ENCODE peak calls at places on chromosomes 16 and 17, in six cellular contexts. One of them, this sample, is unnamed.
A peak's percentile ranks its signal among the peaks of the same experiment; 100 is the strongest.

GRCh38 chr17:55442953-55443683 is 21.5 kb upstream of the MMD start:
- DNase-seq in uterus: no peak
- DNase-seq in tibial nerve: no peak
- DNase-seq in sigmoid colon: peak; percentile 77
- DNase-seq in stomach: no peak
- DNase-seq in heart left ventricle: no peak
- DNase-seq in this sample: no peak

GRCh38 chr17:56598471-56598870 is 5.0 kb downstream of the NOG start:
- DNase-seq in stomach: no peak
- DNase-seq in sigmoid colon: no peak
- DNase-seq in uterus: no peak
- DNase-seq in tibial nerve: no peak
- DNase-seq in heart left ventricle: no peak
- DNase-seq in this sample: no peak

GRCh38 chr16:81873843-81874752 is 95.0 kb downstream of the PLCG2 start:
- DNase-seq in uterus: peak; percentile 28
- DNase-seq in sigmoid colon: no peak
- DNase-seq in heart left ventricle: peak; percentile 37
- DNase-seq in stomach: peak; percentile 67
- DNase-seq in tibial nerve: peak; percentile 23
- DNase-seq in this sample: peak; percentile 51

GRCh38 chr16:13940397-13940933 is 20.5 kb downstream of the ERCC4 start:
- DNase-seq in stomach: no peak
- DNase-seq in tibial nerve: no peak
- DNase-seq in sigmoid colon: no peak
- DNase-seq in uterus: no peak
- DNase-seq in heart left ventricle: no peak
- DNase-seq in this sample: no peak

GRCh38 chr16:86509759-86510464 is 415 bp upstream of the FOXF1 start:
- DNase-seq in heart left ventricle: no peak
- DNase-seq in uterus: peak; percentile 54
- DNase-seq in sigmoid colon: peak; percentile 98
- DNase-seq in tibial nerve: no peak
- DNase-seq in stomach: peak; percentile 46
- DNase-seq in this sample: peak; percentile 73

GRCh38 chr17:8794636-8795035 is 4.5 kb downstream of the MFSD6L start:
- DNase-seq in stomach: no peak
- DNase-seq in sigmoid colon: no peak
- DNase-seq in uterus: no peak
- DNase-seq in tibial nerve: no peak
- DNase-seq in heart left ventricle: no peak
- DNase-seq in this sample: no peak

GRCh38 chr16:80107900-80108299 is 432.9 kb upstream of the DYNLRB2 start:
- DNase-seq in stomach: no peak
- DNase-seq in sigmoid colon: no peak
- DNase-seq in heart left ventricle: no peak
- DNase-seq in tibial nerve: no peak
- DNase-seq in uterus: no peak
- DNase-seq in this sample: no peak

GRCh38 chr17:41738077-41738800 is 3.8 kb upstream of the HAP1 start:
- DNase-seq in stomach: peak; percentile 90
- DNase-seq in heart left ventricle: peak; percentile 75
- DNase-seq in tibial nerve: peak; percentile 74
- DNase-seq in uterus: peak; percentile 87
- DNase-seq in sigmoid colon: peak; percentile 88
- DNase-seq in this sample: peak; percentile 87

GRCh38 chr16:27408602-27409031 is 6.6 kb downstream of the IL21R start:
- DNase-seq in sigmoid colon: no peak
- DNase-seq in stomach: no peak
- DNase-seq in heart left ventricle: no peak
- DNase-seq in uterus: no peak
- DNase-seq in tibial nerve: no peak
- DNase-seq in this sample: no peak

GRCh38 chr17:35766903-35767510 is 6.3 kb downstream of the C17orf50 start:
- DNase-seq in heart left ventricle: no peak
- DNase-seq in stomach: peak; percentile 59
- DNase-seq in sigmoid colon: no peak
- DNase-seq in tibial nerve: no peak
- DNase-seq in uterus: no peak
- DNase-seq in this sample: no peak

GRCh38 chr17:58918072-58918471 is 162.4 kb downstream of the PPM1E start:
- DNase-seq in tibial nerve: no peak
- DNase-seq in heart left ventricle: no peak
- DNase-seq in stomach: no peak
- DNase-seq in uterus: no peak
- DNase-seq in sigmoid colon: no peak
- DNase-seq in this sample: no peak

GRCh38 chr17:929547-929946 is 50.0 kb downstream of the NXN start:
- DNase-seq in uterus: no peak
- DNase-seq in tibial nerve: no peak
- DNase-seq in sigmoid colon: no peak
- DNase-seq in heart left ventricle: no peak
- DNase-seq in stomach: no peak
- DNase-seq in this sample: no peak

GRCh38 chr17:4967539-4968165 is at the start of gene SPAG7:
- DNase-seq in sigmoid colon: peak; percentile 98
- DNase-seq in heart left ventricle: peak; percentile 95
- DNase-seq in tibial nerve: peak; percentile 89
- DNase-seq in stomach: peak; percentile 96
- DNase-seq in uterus: peak; percentile 97
- DNase-seq in this sample: peak; percentile 96
- TF ChIP-seq POLR2A in sigmoid colon: peak; percentile 46
- TF ChIP-seq POLR2A in heart left ventricle: no peak
- TF ChIP-seq POLR2A in tibial nerve: peak; percentile 66
- TF ChIP-seq POLR2A in stomach: no peak
- TF ChIP-seq POLR2A in uterus: peak; percentile 87
- TF ChIP-seq POLR2A in this sample: peak; percentile 79

GRCh38 chr17:37019745-37020129 is 71.0 kb downstream of the AATF start:
- DNase-seq in stomach: no peak
- DNase-seq in heart left ventricle: no peak
- DNase-seq in tibial nerve: no peak
- DNase-seq in uterus: no peak
- DNase-seq in sigmoid colon: no peak
- DNase-seq in this sample: no peak
- H3K4me3 ChIP-seq in stomach: no peak overlapping the region
- H3K4me3 ChIP-seq in heart left ventricle: no peak overlapping the region
- H3K4me3 ChIP-seq in tibial nerve: no peak overlapping the region
- H3K4me3 ChIP-seq in uterus: no peak overlapping the region
- H3K4me3 ChIP-seq in sigmoid colon: no peak overlapping the region
- H3K4me3 ChIP-seq in this sample: no peak overlapping the region

DNA sequence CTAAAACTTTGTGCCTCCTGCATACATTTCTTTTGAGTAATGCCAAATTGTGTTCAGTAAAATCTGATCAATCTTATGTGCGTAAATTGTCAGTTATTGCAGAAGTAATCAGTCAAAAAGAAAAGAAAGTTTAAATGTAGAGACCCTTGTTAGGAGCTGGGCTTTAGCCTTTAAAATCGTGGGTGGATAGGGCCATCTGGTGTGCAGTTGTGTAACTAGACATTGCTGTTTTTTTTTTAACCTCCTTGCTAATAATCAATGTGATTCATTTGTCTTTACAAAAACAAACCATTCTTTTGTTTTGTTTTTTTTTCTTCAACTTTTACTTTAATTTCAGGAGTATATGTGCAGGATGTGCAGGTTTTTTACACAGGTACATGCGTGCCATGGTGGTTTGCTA is 5.3 kb upstream of the WWOX start:
- DNase-seq in stomach: no peak
- DNase-seq in uterus: no peak
- DNase-seq in tibial nerve: no peak
- DNase-seq in sigmoid colon: no peak
- DNase-seq in heart left ventricle: no peak
- DNase-seq in this sample: no peak
- TF ChIP-seq CTCF in stomach: no peak
- TF ChIP-seq CTCF in uterus: no peak
- TF ChIP-seq CTCF in tibial nerve: no peak
- TF ChIP-seq CTCF in sigmoid colon: no peak
- TF ChIP-seq CTCF in heart left ventricle: no peak
- TF ChIP-seq CTCF in this sample: no peak

GRCh38 chr17:40443988-40444899 is 994 bp downstream of the IGFBP4 start:
- DNase-seq in sigmoid colon: no peak
- DNase-seq in uterus: peak; percentile 26
- DNase-seq in tibial nerve: no peak
- DNase-seq in stomach: no peak
- DNase-seq in heart left ventricle: no peak
- DNase-seq in this sample: peak; percentile 27
- TF ChIP-seq POLR2A in sigmoid colon: no peak
- TF ChIP-seq POLR2A in uterus: no peak
- TF ChIP-seq POLR2A in tibial nerve: no peak
- TF ChIP-seq POLR2A in stomach: no peak
- TF ChIP-seq POLR2A in heart left ventricle: no peak
- TF ChIP-seq POLR2A in this sample: no peak

GRCh38 chr17:82839617-82840292 is at the start of gene ZNF750:
- DNase-seq in heart left ventricle: no peak
- DNase-seq in sigmoid colon: peak; percentile 30
- DNase-seq in uterus: no peak
- DNase-seq in tibial nerve: no peak
- DNase-seq in stomach: no peak
- DNase-seq in this sample: no peak

GRCh38 chr17:82838386-82839063 is 1.3 kb downstream of the ZNF750 start:
- DNase-seq in stomach: no peak
- DNase-seq in sigmoid colon: peak; percentile 68
- DNase-seq in heart left ventricle: peak; percentile 72
- DNase-seq in tibial nerve: no peak
- DNase-seq in uterus: no peak
- DNase-seq in this sample: peak; percentile 85

GRCh38 chr17:82836823-82837357 is 2.9 kb downstream of the ZNF750 start:
- DNase-seq in uterus: no peak
- DNase-seq in tibial nerve: no peak
- DNase-seq in heart left ventricle: no peak
- DNase-seq in stomach: no peak
- DNase-seq in sigmoid colon: peak; percentile 48
- DNase-seq in this sample: no peak

GRCh38 chr17:82835766-82836512 is 3.9 kb downstream of the ZNF750 start:
- DNase-seq in sigmoid colon: peak; percentile 49
- DNase-seq in stomach: no peak
- DNase-seq in uterus: no peak
- DNase-seq in tibial nerve: no peak
- DNase-seq in heart left ventricle: no peak
- DNase-seq in this sample: no peak

DNA sequence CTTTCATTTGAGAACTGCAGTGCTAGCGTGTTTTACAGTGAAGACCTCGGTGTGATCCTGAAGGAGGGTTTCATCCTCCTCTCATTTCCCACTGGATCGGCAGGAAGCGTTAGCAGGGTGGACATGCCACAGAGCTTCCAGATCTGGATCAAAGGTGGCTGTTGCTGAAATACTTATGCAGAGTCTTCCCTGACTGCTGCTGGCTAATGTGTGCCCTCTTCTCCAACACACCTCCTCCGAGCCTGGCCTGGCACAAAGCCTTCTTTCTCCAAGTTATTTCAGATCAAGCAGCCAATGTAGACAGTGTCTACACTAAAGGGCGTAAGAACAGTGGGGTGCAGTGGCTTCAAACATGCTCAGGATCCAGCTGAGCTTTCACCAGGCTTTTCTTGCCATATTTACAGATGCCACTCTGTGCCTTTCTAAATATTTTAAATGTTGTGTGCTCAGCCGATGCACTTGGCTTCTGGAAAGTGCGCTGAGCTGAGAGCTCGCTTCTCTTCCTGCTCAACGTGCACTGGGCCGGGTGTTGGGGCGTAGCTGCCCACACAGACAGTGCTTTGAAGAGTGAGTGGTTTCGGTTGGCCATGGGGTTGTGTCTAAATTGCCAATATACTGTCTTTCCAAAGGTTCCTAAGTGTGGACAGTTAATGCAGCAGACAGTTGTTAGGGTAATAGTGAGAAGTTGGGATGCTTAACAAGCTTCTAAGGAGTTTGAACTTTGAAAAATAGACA is 2.1 kb downstream of the ZNF750 start:
- DNase-seq in heart left ventricle: no peak
- DNase-seq in tibial nerve: no peak
- DNase-seq in sigmoid colon: peak; percentile 28
- DNase-seq in uterus: no peak
- DNase-seq in stomach: no peak
- DNase-seq in this sample: peak; percentile 65
- H3K4me3 ChIP-seq in heart left ventricle: no peak overlapping the region
- H3K4me3 ChIP-seq in tibial nerve: no peak overlapping the region
- H3K4me3 ChIP-seq in sigmoid colon: no peak overlapping the region
- H3K4me3 ChIP-seq in uterus: no peak overlapping the region
- H3K4me3 ChIP-seq in stomach: no peak overlapping the region
- H3K4me3 ChIP-seq in this sample: no peak overlapping the region

GRCh38 chr17:45316271-45317112 is at the start of gene MAP3K14:
- DNase-seq in stomach: peak; percentile 75
- DNase-seq in heart left ventricle: peak; percentile 76
- DNase-seq in uterus: peak; percentile 72
- DNase-seq in tibial nerve: peak; percentile 54
- DNase-seq in sigmoid colon: peak; percentile 89
- DNase-seq in this sample: peak; percentile 77
- TF ChIP-seq CTCF in stomach: no peak
- TF ChIP-seq CTCF in heart left ventricle: peak; percentile 13
- TF ChIP-seq CTCF in uterus: no peak
- TF ChIP-seq CTCF in tibial nerve: no peak
- TF ChIP-seq CTCF in sigmoid colon: no peak
- TF ChIP-seq CTCF in this sample: peak; percentile 35

DNA sequence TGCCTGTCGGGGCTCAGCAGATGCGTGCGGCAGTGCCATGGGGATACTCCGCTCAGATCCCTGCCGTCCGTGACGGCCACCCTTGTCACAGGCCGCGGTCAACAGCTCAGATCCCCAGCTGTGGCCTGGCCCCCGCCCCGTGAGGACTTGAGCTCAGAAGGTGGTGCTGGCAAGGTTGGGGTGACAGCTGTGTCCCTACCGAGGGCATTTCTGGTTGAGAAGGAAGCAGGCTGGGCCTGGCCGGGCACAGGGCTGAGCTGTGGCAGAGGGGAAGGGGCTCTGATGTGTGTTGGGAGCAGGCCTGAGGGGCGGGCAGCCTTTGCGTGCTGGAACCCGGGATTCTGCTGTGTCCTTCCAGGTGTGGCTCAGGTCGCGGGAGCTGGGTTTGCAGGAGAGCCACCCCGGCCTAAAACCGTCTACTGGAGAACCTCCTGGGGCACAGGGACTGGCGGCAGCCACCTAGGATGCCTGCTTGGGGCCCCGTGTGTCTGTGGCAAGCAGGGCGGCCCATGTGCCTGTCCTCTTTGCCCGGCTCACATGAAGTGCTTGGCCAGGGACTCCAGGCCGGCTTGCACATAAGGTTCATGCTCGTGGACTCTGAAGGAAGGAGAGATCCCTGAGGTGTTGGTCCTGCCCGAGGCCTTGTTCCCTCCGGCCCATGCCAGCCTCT is 5.1 kb downstream of the UBE2I start:
- DNase-seq in heart left ventricle: no peak
- DNase-seq in uterus: no peak
- DNase-seq in tibial nerve: no peak
- DNase-seq in sigmoid colon: no peak
- DNase-seq in stomach: no peak
- DNase-seq in this sample: no peak
- TF ChIP-seq POLR2A in heart left ventricle: no peak
- TF ChIP-seq POLR2A in uterus: no peak
- TF ChIP-seq POLR2A in tibial nerve: no peak
- TF ChIP-seq POLR2A in sigmoid colon: no peak
- TF ChIP-seq POLR2A in stomach: no peak
- TF ChIP-seq POLR2A in this sample: no peak

GRCh38 chr17:77286641-77287431 is 146.1 kb downstream of the SEC14L1 start:
- DNase-seq in sigmoid colon: peak; percentile 87
- DNase-seq in tibial nerve: no peak
- DNase-seq in uterus: no peak
- DNase-seq in stomach: peak; percentile 88
- DNase-seq in heart left ventricle: peak; percentile 64
- DNase-seq in this sample: peak; percentile 88
- H3K4me3 ChIP-seq in sigmoid colon: no peak overlapping the region
- H3K4me3 ChIP-seq in tibial nerve: no peak overlapping the region
- H3K4me3 ChIP-seq in uterus: no peak overlapping the region
- H3K4me3 ChIP-seq in stomach: no peak overlapping the region
- H3K4me3 ChIP-seq in heart left ventricle: no peak overlapping the region
- H3K4me3 ChIP-seq in this sample: no peak overlapping the region

GRCh38 chr17:7295230-7296180 is 1.1 kb upstream of the YBX2 start:
- DNase-seq in tibial nerve: no peak
- DNase-seq in uterus: no peak
- DNase-seq in stomach: no peak
- DNase-seq in sigmoid colon: no peak
- DNase-seq in heart left ventricle: no peak
- DNase-seq in this sample: no peak
- TF ChIP-seq CTCF in tibial nerve: no peak
- TF ChIP-seq CTCF in uterus: no peak
- TF ChIP-seq CTCF in stomach: no peak
- TF ChIP-seq CTCF in sigmoid colon: no peak
- TF ChIP-seq CTCF in heart left ventricle: no peak
- TF ChIP-seq CTCF in this sample: peak; percentile 44